ENCODE peak calls at places on chromosomes 4 and X, in six cellular contexts. One of them, this sample, is unnamed.

GRCh38 chr4:152351080-152351479 is 184.8 kb downstream of the FBXW7 start:
- DNase-seq in colonic mucosa: no peak
- DNase-seq in fibroblast of villous mesenchyme: no peak
- DNase-seq in Calu3: no peak
- DNase-seq in spleen: no peak
- DNase-seq in left ventricle myocardium inferior: no peak
- DNase-seq in this sample: no peak

GRCh38 chrX:49199906-49200771 is at the start of gene SYP:
- DNase-seq in fibroblast of villous mesenchyme: peak
- DNase-seq in spleen: peak
- DNase-seq in colonic mucosa: peak
- DNase-seq in Calu3: peak
- DNase-seq in left ventricle myocardium inferior: peak
- DNase-seq in this sample: peak

GRCh38 chr4:673349-674091 is 556 bp downstream of the ATP5ME start:
- DNase-seq in colonic mucosa: peak
- DNase-seq in Calu3: peak
- DNase-seq in fibroblast of villous mesenchyme: no peak
- DNase-seq in left ventricle myocardium inferior: peak
- DNase-seq in spleen: peak
- DNase-seq in this sample: no peak

GRCh38 chrX:122244080-122244479 is 940.0 kb upstream of the GRIA3 start:
- DNase-seq in fibroblast of villous mesenchyme: no peak
- DNase-seq in spleen: no peak
- DNase-seq in Calu3: no peak
- DNase-seq in colonic mucosa: no peak
- DNase-seq in left ventricle myocardium inferior: no peak
- DNase-seq in this sample: no peak

GRCh38 chr4:71366776-71367175 is 28.0 kb downstream of the SLC4A4 start:
- DNase-seq in colonic mucosa: no peak
- DNase-seq in Calu3: no peak
- DNase-seq in fibroblast of villous mesenchyme: no peak
- DNase-seq in spleen: no peak
- DNase-seq in left ventricle myocardium inferior: no peak
- DNase-seq in this sample: no peak

GRCh38 chr4:173005912-173006633 is 162.5 kb upstream of the GALNT7 start:
- DNase-seq in Calu3: no peak
- DNase-seq in colonic mucosa: no peak
- DNase-seq in spleen: no peak
- DNase-seq in fibroblast of villous mesenchyme: no peak
- DNase-seq in left ventricle myocardium inferior: no peak
- DNase-seq in this sample: no peak

GRCh38 chr4:26020083-26020668 is 106.2 kb downstream of the SMIM20 start:
- DNase-seq in colonic mucosa: no peak
- DNase-seq in Calu3: peak
- DNase-seq in fibroblast of villous mesenchyme: peak
- DNase-seq in left ventricle myocardium inferior: no peak
- DNase-seq in spleen: no peak
- DNase-seq in this sample: no peak

GRCh38 chr4:112704322-112704721 is 67.4 kb downstream of the LARP7 start:
- DNase-seq in spleen: no peak
- DNase-seq in Calu3: no peak
- DNase-seq in left ventricle myocardium inferior: no peak
- DNase-seq in fibroblast of villous mesenchyme: no peak
- DNase-seq in colonic mucosa: no peak
- DNase-seq in this sample: no peak

GRCh38 chrX:69117876-69118526 is 47.3 kb downstream of the PJA1 start:
- DNase-seq in left ventricle myocardium inferior: no peak
- DNase-seq in Calu3: no peak
- DNase-seq in colonic mucosa: no peak
- DNase-seq in spleen: no peak
- DNase-seq in fibroblast of villous mesenchyme: peak
- DNase-seq in this sample: no peak

GRCh38 chr4:182022899-182023298 is 220.3 kb upstream of the TENM3 start:
- DNase-seq in colonic mucosa: no peak
- DNase-seq in left ventricle myocardium inferior: no peak
- DNase-seq in fibroblast of villous mesenchyme: no peak
- DNase-seq in spleen: no peak
- DNase-seq in Calu3: no peak
- DNase-seq in this sample: no peak

GRCh38 chr4:109434007-109434792 is 585 bp downstream of the SEC24B start:
- DNase-seq in Calu3: no peak
- DNase-seq in left ventricle myocardium inferior: peak
- DNase-seq in fibroblast of villous mesenchyme: peak
- DNase-seq in spleen: no peak
- DNase-seq in colonic mucosa: peak
- DNase-seq in this sample: no peak
- TF ChIP-seq CTCF in Calu3: no peak
- TF ChIP-seq CTCF in left ventricle myocardium inferior: no peak
- TF ChIP-seq CTCF in fibroblast of villous mesenchyme: no peak
- TF ChIP-seq CTCF in spleen: no peak
- TF ChIP-seq CTCF in colonic mucosa: no peak
- TF ChIP-seq CTCF in this sample: no peak

DNA sequence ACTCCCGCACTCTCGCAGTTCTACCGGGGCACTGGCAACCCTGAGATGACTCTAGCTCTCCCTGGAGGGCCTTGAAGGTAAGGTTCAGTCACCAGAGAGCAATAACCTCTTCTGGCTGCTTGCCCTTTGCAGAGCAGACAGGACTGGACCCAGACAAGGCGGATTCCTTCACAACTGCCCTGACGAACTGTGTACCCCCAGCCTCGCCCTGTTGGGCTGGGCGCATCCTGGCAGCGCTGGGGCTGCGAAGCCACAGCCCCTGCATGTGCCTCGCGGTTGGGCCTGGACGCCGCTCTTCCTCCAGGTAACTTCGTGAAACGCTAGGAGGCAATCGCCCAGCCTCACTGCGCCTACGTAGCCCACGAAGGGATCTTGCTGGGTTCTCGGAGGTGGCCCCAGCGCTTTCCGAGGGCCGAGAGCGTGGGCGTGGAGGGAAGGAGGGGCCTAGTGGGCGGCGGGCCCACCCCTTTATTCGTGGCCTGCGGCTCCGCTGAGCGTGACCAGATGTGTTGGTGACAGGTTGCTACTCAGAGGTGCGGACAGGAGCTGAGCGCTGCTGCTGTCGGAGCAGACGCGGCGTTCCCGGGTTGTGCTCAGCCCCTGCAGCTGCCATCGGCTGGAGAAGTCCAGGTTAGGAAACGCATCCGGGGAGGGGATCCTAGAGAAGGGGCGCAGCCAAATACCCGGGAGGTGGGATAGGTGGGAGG is 1.9 kb upstream of the MAMLD1 start:
- DNase-seq in spleen: peak
- DNase-seq in colonic mucosa: no peak
- DNase-seq in fibroblast of villous mesenchyme: no peak
- DNase-seq in Calu3: peak
- DNase-seq in left ventricle myocardium inferior: no peak
- DNase-seq in this sample: peak
- TF ChIP-seq CTCF in spleen: no peak
- TF ChIP-seq CTCF in colonic mucosa: no peak
- TF ChIP-seq CTCF in fibroblast of villous mesenchyme: no peak
- TF ChIP-seq CTCF in Calu3: no peak
- TF ChIP-seq CTCF in left ventricle myocardium inferior: no peak
- TF ChIP-seq CTCF in this sample: peak

GRCh38 chrX:110001702-110002299 is 1.1 kb upstream of the TMEM164 start:
- DNase-seq in fibroblast of villous mesenchyme: no peak
- DNase-seq in spleen: no peak
- DNase-seq in colonic mucosa: no peak
- DNase-seq in left ventricle myocardium inferior: no peak
- DNase-seq in Calu3: no peak
- DNase-seq in this sample: no peak

GRCh38 chrX:110003167-110004156 is 548 bp downstream of the TMEM164 start:
- DNase-seq in left ventricle myocardium inferior: peak
- DNase-seq in colonic mucosa: no peak
- DNase-seq in spleen: peak
- DNase-seq in fibroblast of villous mesenchyme: peak
- DNase-seq in Calu3: peak
- DNase-seq in this sample: no peak

GRCh38 chrX:110004210-110004609 is 1.3 kb downstream of the TMEM164 start:
- DNase-seq in left ventricle myocardium inferior: no peak
- DNase-seq in fibroblast of villous mesenchyme: no peak
- DNase-seq in colonic mucosa: peak
- DNase-seq in spleen: peak
- DNase-seq in Calu3: peak
- DNase-seq in this sample: no peak

GRCh38 chrX:110000854-110001701 is 1.8 kb upstream of the TMEM164 start:
- DNase-seq in left ventricle myocardium inferior: no peak
- DNase-seq in colonic mucosa: no peak
- DNase-seq in fibroblast of villous mesenchyme: no peak
- DNase-seq in Calu3: no peak
- DNase-seq in spleen: no peak
- DNase-seq in this sample: no peak

GRCh38 chrX:110002300-110003166 is at the start of gene TMEM164:
- DNase-seq in Calu3: peak
- DNase-seq in spleen: peak
- DNase-seq in colonic mucosa: peak
- DNase-seq in fibroblast of villous mesenchyme: peak
- DNase-seq in left ventricle myocardium inferior: peak
- DNase-seq in this sample: peak
- TF ChIP-seq CTCF in Calu3: no peak
- TF ChIP-seq CTCF in spleen: no peak
- TF ChIP-seq CTCF in colonic mucosa: no peak
- TF ChIP-seq CTCF in fibroblast of villous mesenchyme: no peak
- TF ChIP-seq CTCF in left ventricle myocardium inferior: peak
- TF ChIP-seq CTCF in this sample: peak

GRCh38 chrX:94288325-94288724 is 614.3 kb downstream of the FAM133A start:
- DNase-seq in spleen: no peak
- DNase-seq in colonic mucosa: no peak
- DNase-seq in left ventricle myocardium inferior: no peak
- DNase-seq in fibroblast of villous mesenchyme: no peak
- DNase-seq in Calu3: no peak
- DNase-seq in this sample: no peak
- TF ChIP-seq CTCF in spleen: no peak
- TF ChIP-seq CTCF in colonic mucosa: no peak
- TF ChIP-seq CTCF in left ventricle myocardium inferior: no peak
- TF ChIP-seq CTCF in fibroblast of villous mesenchyme: no peak
- TF ChIP-seq CTCF in Calu3: no peak
- TF ChIP-seq CTCF in this sample: peak

DNA sequence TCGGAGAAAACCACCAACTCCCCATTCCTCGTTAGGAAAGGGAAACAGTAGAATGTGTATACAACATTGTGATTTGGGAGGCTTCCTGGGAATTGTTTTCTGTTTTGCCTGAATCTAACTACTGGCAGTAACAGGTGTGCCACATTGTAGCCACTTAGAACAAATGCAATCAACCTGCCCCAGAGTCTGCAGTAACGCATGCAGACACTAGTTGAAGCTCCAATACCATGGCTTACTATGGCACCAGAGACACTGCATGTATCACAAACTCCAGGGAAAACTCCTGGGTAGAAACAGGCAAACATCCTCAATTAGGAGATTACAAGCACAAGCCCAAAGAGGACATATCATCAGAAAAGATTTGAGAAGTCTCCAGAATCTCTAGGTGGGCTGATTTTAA is 154.2 kb upstream of the NEIL3 start:
- DNase-seq in Calu3: no peak
- DNase-seq in spleen: no peak
- DNase-seq in fibroblast of villous mesenchyme: no peak
- DNase-seq in colonic mucosa: no peak
- DNase-seq in left ventricle myocardium inferior: no peak
- DNase-seq in this sample: no peak
- TF ChIP-seq CTCF in Calu3: no peak
- TF ChIP-seq CTCF in spleen: no peak
- TF ChIP-seq CTCF in fibroblast of villous mesenchyme: no peak
- TF ChIP-seq CTCF in colonic mucosa: no peak
- TF ChIP-seq CTCF in left ventricle myocardium inferior: no peak
- TF ChIP-seq CTCF in this sample: no peak

GRCh38 chr4:122603156-122603574 is 17.7 kb downstream of the IL21 start:
- DNase-seq in colonic mucosa: no peak
- DNase-seq in Calu3: no peak
- DNase-seq in spleen: no peak
- DNase-seq in fibroblast of villous mesenchyme: peak
- DNase-seq in left ventricle myocardium inferior: no peak
- DNase-seq in this sample: no peak

GRCh38 chr4:122602277-122603142 is 18.4 kb downstream of the IL21 start:
- DNase-seq in fibroblast of villous mesenchyme: peak
- DNase-seq in left ventricle myocardium inferior: no peak
- DNase-seq in colonic mucosa: no peak
- DNase-seq in Calu3: no peak
- DNase-seq in spleen: no peak
- DNase-seq in this sample: no peak

GRCh38 chr4:122606364-122607043 is 14.4 kb downstream of the IL21 start:
- DNase-seq in spleen: no peak
- DNase-seq in left ventricle myocardium inferior: no peak
- DNase-seq in Calu3: no peak
- DNase-seq in colonic mucosa: no peak
- DNase-seq in fibroblast of villous mesenchyme: no peak
- DNase-seq in this sample: no peak

GRCh38 chr4:122604146-122604545 is 16.7 kb downstream of the IL21 start:
- DNase-seq in colonic mucosa: no peak
- DNase-seq in Calu3: no peak
- DNase-seq in left ventricle myocardium inferior: no peak
- DNase-seq in spleen: no peak
- DNase-seq in fibroblast of villous mesenchyme: no peak
- DNase-seq in this sample: no peak
- TF ChIP-seq CTCF in colonic mucosa: no peak
- TF ChIP-seq CTCF in Calu3: no peak
- TF ChIP-seq CTCF in left ventricle myocardium inferior: no peak
- TF ChIP-seq CTCF in spleen: no peak
- TF ChIP-seq CTCF in fibroblast of villous mesenchyme: no peak
- TF ChIP-seq CTCF in this sample: no peak

GRCh38 chr4:101065935-101066485 is 281.3 kb downstream of the PPP3CA start:
- DNase-seq in fibroblast of villous mesenchyme: no peak
- DNase-seq in left ventricle myocardium inferior: no peak
- DNase-seq in Calu3: no peak
- DNase-seq in spleen: no peak
- DNase-seq in colonic mucosa: no peak
- DNase-seq in this sample: no peak
- TF ChIP-seq CTCF in fibroblast of villous mesenchyme: no peak
- TF ChIP-seq CTCF in left ventricle myocardium inferior: no peak
- TF ChIP-seq CTCF in Calu3: no peak
- TF ChIP-seq CTCF in spleen: no peak
- TF ChIP-seq CTCF in colonic mucosa: no peak
- TF ChIP-seq CTCF in this sample: no peak

DNA sequence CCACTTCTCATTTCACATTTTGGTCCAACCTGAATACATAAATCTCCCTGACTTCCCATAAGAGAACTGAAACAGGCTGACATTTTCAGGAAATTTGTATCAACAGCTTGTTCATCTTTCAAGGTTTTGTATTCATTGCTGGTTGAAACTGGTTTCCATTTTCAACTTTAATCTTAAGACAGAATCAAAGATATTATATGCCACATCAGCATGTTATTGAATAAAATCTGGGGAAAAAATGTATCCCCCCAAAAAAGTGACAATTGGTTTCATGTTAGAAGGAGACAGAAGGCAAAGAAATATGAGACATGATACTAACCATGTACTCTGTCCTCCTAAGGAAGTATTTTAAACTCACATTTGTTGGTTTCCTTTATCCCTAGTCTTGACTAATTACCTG is 3.0 kb upstream of the ANTXR2 start:
- DNase-seq in colonic mucosa: no peak
- DNase-seq in left ventricle myocardium inferior: no peak
- DNase-seq in fibroblast of villous mesenchyme: no peak
- DNase-seq in Calu3: no peak
- DNase-seq in spleen: no peak
- DNase-seq in this sample: no peak
- TF ChIP-seq CTCF in colonic mucosa: no peak
- TF ChIP-seq CTCF in left ventricle myocardium inferior: no peak
- TF ChIP-seq CTCF in fibroblast of villous mesenchyme: no peak
- TF ChIP-seq CTCF in Calu3: no peak
- TF ChIP-seq CTCF in spleen: no peak
- TF ChIP-seq CTCF in this sample: no peak

GRCh38 chr4:1810765-1811164 is 17.7 kb downstream of the FGFR3 start:
- DNase-seq in spleen: no peak
- DNase-seq in left ventricle myocardium inferior: no peak
- DNase-seq in Calu3: no peak
- DNase-seq in colonic mucosa: no peak
- DNase-seq in fibroblast of villous mesenchyme: no peak
- DNase-seq in this sample: no peak
- TF ChIP-seq CTCF in spleen: no peak
- TF ChIP-seq CTCF in left ventricle myocardium inferior: no peak
- TF ChIP-seq CTCF in Calu3: no peak
- TF ChIP-seq CTCF in colonic mucosa: no peak
- TF ChIP-seq CTCF in fibroblast of villous mesenchyme: no peak
- TF ChIP-seq CTCF in this sample: no peak